ENCODE peak calls at places on chromosomes 5 and 9, in nine cellular contexts. S is HepG2, J is spleen, T is HCT116, E is H1, F is sigmoid colon, Q is stomach, R is breast epithelium, O is suprapubic skin. N is an unnamed sample.

GRCh38 chr9:36025751-36026150 is 11.0 kb upstream of the RECK start:
- DNase-seq in S (no peak), J (no peak), T (no peak), E (no peak), F (no peak), Q (no peak), R (no peak), O (no peak), N (no peak)

GRCh38 chr9:84974258-84974657 is 304.7 kb downstream of the NTRK2 start:
- DNase-seq in S (no peak), J (no peak), T (no peak), E (no peak), F (no peak), Q (no peak), R (no peak), O (no peak), N (no peak)

GRCh38 chr9:104868687-104869404 is 59.1 kb downstream of the ABCA1 start:
- DNase-seq in S (no peak), J (peak; percentile 83), T (no peak), E (no peak), F (peak; percentile 88), Q (peak; percentile 38), R (peak; percentile 47), O (no peak), N (peak; percentile 46)

GRCh38 chr9:36987891-36988290 is 46.2 kb downstream of the PAX5 start:
- DNase-seq in S (no peak), J (no peak), T (no peak), E (no peak), F (no peak), Q (no peak), R (no peak), O (no peak), N (no peak)

GRCh38 chr5:176812269-176813259 is 2.2 kb downstream of the UNC5A start:
- DNase-seq in S (peak; percentile 39), J (no peak), T (no peak), E (no peak), F (no peak), Q (no peak), R (no peak), O (no peak), N (no peak)

GRCh38 chr5:54820346-54820745 is 165.0 kb downstream of the ESM1 start:
- DNase-seq in S (no peak), J (no peak), T (no peak), E (no peak), F (no peak), Q (no peak), R (no peak), O (no peak), N (no peak)

GRCh38 chr5:167573274-167574127 is 717.9 kb upstream of the WWC1 start:
- DNase-seq in S (no peak), J (no peak), T (no peak), E (peak; percentile 62), F (no peak), Q (no peak), R (no peak), O (no peak), N (no peak)

GRCh38 chr5:55540024-55540423 is 5.3 kb upstream of the PLPP1 start:
- DNase-seq in S (no peak), J (no peak), T (no peak), E (no peak), F (no peak), Q (no peak), R (no peak), O (no peak), N (no peak)

DNA sequence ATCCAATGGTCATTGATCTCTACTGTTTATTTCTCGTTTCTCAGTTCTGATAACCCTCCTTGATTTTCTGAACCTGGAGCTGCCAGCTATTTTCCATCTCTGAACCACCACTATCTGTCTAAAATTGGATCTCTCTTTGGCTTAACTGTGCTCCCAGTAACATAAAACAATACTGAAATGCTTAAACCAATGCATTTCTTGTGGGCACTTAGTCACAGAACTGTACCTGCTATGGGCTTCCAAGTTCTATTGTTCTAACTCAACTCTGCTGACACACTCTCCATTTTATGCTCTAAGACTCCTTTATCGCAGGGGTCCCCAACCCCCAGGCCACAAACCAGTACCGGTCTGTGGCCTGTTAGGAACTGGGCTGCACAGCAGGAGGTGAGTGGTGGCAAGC is 120.6 kb downstream of the LHFPL2 start:
- DNase-seq in S (no peak), J (no peak), T (no peak), E (no peak), F (no peak), Q (no peak), R (no peak), O (no peak), N (no peak)
- H3K4me1 ChIP-seq in S (peaks cover 12% of the 10 kb centered on the region), J (no peaks in the 10 kb centered on the region), T (no peaks in the 10 kb centered on the region), E (peaks cover 2% of the 10 kb centered on the region), F (peaks cover 37% of the 10 kb centered on the region), Q (peaks cover 3% of the 10 kb centered on the region), R (no peaks in the 10 kb centered on the region), O (peaks cover 44% of the 10 kb centered on the region), N (peaks cover 11% of the 10 kb centered on the region)

GRCh38 chr5:83197326-83197725 is 120.0 kb downstream of the XRCC4 start:
- DNase-seq in S (no peak), J (no peak), T (no peak), E (no peak), F (no peak), Q (no peak), R (no peak), O (no peak), N (no peak)

GRCh38 chr5:83204651-83205050 is 127.3 kb downstream of the XRCC4 start:
- DNase-seq in S (no peak), J (no peak), T (no peak), E (no peak), F (no peak), Q (no peak), R (no peak), O (no peak), N (no peak)

GRCh38 chr5:83199126-83199525 is 121.8 kb downstream of the XRCC4 start:
- DNase-seq in S (no peak), J (no peak), T (no peak), E (no peak), F (no peak), Q (no peak), R (no peak), O (no peak), N (no peak)
- TF ChIP-seq POLR2AphosphoS5 in S (no peak), J (no peak), T (no peak), E (no peak), F (no peak), Q (no peak), R (no peak), O (no peak), N (no peak)

GRCh38 chr9:124869986-124870560 is 8.1 kb downstream of the ARPC5L start:
- DNase-seq in S (peak; percentile 49), J (peak; percentile 92), T (no peak), E (no peak), F (no peak), Q (peak; percentile 60), R (no peak), O (no peak), N (peak; percentile 77)

GRCh38 chr9:124869466-124869985 is 7.6 kb downstream of the ARPC5L start:
- DNase-seq in S (no peak), J (peak; percentile 89), T (no peak), E (no peak), F (no peak), Q (peak; percentile 43), R (no peak), O (no peak), N (peak; percentile 49)

GRCh38 chr9:124868511-124869465 is 6.9 kb downstream of the ARPC5L start:
- DNase-seq in S (peak; percentile 71), J (peak; percentile 96), T (peak; percentile 40), E (no peak), F (peak; percentile 92), Q (peak; percentile 90), R (peak; percentile 84), O (peak; percentile 89), N (peak; percentile 91)

GRCh38 chr9:124871156-124871561 is 9.2 kb downstream of the ARPC5L start:
- DNase-seq in S (no peak), J (no peak), T (no peak), E (no peak), F (no peak), Q (no peak), R (no peak), O (no peak), N (no peak)

DNA sequence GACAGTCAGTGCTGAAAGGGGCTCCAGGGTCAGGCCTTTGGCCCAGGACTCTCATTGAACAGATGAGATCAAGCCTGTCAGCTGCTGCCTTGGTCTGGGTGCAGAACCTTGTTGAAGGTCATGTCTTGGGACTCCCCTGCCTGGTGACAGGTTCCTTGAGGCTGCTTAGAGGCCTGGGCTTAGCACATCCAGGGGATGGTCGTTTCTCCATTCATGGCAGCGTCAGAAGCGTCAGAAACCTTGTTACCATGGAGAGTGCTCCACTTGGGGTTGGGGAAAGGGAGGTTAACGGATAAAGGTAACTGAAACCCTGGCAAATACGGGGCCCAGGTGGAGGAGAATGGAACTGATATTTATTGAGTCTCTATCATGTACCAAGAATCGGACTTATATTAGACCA is 8.8 kb downstream of the ARPC5L start:
- DNase-seq in S (no peak), J (no peak), T (no peak), E (no peak), F (no peak), Q (no peak), R (no peak), O (no peak), N (no peak)
- H3K4me1 ChIP-seq in S (peaks cover 39% of the 10 kb centered on the region), J (peaks cover 48% of the 10 kb centered on the region), T (peaks cover 19% of the 10 kb centered on the region), E (peaks cover 20% of the 10 kb centered on the region), F (peaks cover 49% of the 10 kb centered on the region), Q (peaks cover 52% of the 10 kb centered on the region), R (peaks cover 4% of the 10 kb centered on the region), O (peaks cover 59% of the 10 kb centered on the region), N (peaks cover 41% of the 10 kb centered on the region)

GRCh38 chr9:128155736-128156500 is 4.1 kb upstream of the BBLN start:
- DNase-seq in S (no peak), J (peak; percentile 47), T (no peak), E (no peak), F (no peak), Q (no peak), R (no peak), O (no peak), N (no peak)

GRCh38 chr9:128159784-128160602 is at the start of gene BBLN:
- DNase-seq in S (peak; percentile 84), J (peak; percentile 98), T (peak; percentile 88), E (peak; percentile 80), F (peak; percentile 98), Q (peak; percentile 96), R (peak; percentile 95), O (peak; percentile 98), N (peak; percentile 97)

GRCh38 chr9:128160603-128160987 is 530 bp downstream of the BBLN start:
- DNase-seq in S (no peak), J (no peak), T (no peak), E (no peak), F (no peak), Q (no peak), R (no peak), O (no peak), N (peak; percentile 28)

GRCh38 chr9:128162215-128163026 is 2.4 kb downstream of the BBLN start:
- DNase-seq in S (no peak), J (peak; percentile 47), T (no peak), E (no peak), F (no peak), Q (no peak), R (no peak), O (no peak), N (no peak)

DNA sequence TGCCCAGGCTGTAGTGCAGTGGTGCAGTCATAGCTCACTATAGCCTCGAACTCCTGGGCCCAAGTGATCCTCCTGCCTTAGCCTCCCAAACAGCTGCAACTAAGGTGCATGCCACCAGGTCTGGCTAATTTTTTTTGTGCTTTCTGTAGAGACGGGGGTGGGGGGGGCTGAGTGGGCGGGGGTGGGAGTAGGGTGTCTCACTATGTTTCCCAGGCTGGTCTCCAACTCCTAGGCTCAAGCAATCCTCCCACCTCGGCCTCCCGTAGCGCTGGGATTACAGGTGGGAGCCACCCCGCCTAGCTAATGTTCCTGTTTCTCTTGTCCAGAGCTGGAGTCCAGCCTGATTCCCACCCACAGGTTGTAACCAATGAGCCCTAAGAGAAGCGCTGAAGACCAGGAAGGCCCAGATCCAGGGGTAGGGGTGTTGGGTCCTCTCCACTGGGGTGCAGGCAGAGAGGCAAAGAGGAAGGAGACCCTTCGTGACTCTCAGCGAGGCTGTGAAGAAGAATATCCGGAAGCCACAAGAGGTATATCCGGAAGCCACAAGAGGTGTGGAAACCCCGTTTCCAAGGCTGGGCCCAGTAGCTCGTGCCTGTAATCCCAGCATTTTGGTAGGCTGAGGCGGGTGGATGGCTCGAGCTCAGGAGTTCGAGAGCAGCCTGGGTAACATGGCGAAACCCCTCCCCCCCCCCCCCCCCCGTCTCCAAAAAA is 837 bp upstream of the BBLN start:
- DNase-seq in S (peak; percentile 43), J (no peak), T (peak; percentile 18), E (no peak), F (no peak), Q (no peak), R (no peak), O (no peak), N (peak; percentile 39)
- TF ChIP-seq POLR2AphosphoS5 in S (no peak), J (no peak), T (peak; percentile 52), E (no peak), F (no peak), Q (no peak), R (no peak), O (no peak), N (no peak)

N was measured in transverse colon.